ENCODE peak calls at places on chromosomes 6 and 20, in four cellular contexts. X, M, S and Y are unnamed samples.

GRCh38 chr6:91130126-91130525 is 543.3 kb upstream of the MAP3K7 start:
- DNase-seq in X (no peak), S (no peak), M (no peak), Y (no peak)

GRCh38 chr6:127606131-127606562 is 29.2 kb downstream of the C6orf58 start:
- DNase-seq in S (peak; percentile 57), M (peak; percentile 25), X (peak; percentile 8), Y (peak; percentile 67)

GRCh38 chr6:117920493-117920845 is 13.4 kb downstream of the SLC35F1 start:
- DNase-seq in X (no peak), M (no peak), S (no peak), Y (no peak)

GRCh38 chr20:61743606-61744005 is 322.1 kb downstream of the TAF4 start:
- DNase-seq in S (no peak), M (no peak), X (no peak), Y (no peak)

GRCh38 chr6:137283940-137284910 is 65.0 kb upstream of the IFNGR1 start:
- DNase-seq in S (no peak), M (no peak), X (no peak), Y (no peak)

GRCh38 chr6:81476881-81477280 is 275.6 kb downstream of the TENT5A start:
- DNase-seq in X (no peak), S (peak; percentile 90), M (peak; percentile 42), Y (no peak)

GRCh38 chr6:169145991-169146501 is 107.6 kb downstream of the THBS2 start:
- DNase-seq in S (peak; percentile 26), X (peak; percentile 75), M (no peak), Y (no peak)

GRCh38 chr6:33017694-33018353 is 8.4 kb upstream of the HLA-DOA start:
- DNase-seq in X (no peak), M (no peak), S (no peak), Y (no peak)

GRCh38 chr6:74534485-74535211 is 671.2 kb downstream of the COL12A1 start:
- DNase-seq in S (peak; percentile 55), M (peak; percentile 34), X (peak; percentile 61), Y (peak; percentile 2)